ENCODE peak calls at places on chromosomes 7 and 10, in five cellular contexts. Q, Y, V, X and F are unnamed samples.
A peak's percentile ranks its signal among the peaks of the same experiment; 100 is the strongest.

GRCh38 chr10:85580585-85580984 is 786.0 kb downstream of the GRID1 start:
- DNase-seq in Q (no peak), Y (no peak), V (no peak), X (peak; percentile 9), F (no peak)

GRCh38 chr7:102967798-102968197 is 55.0 kb downstream of the LRRC17 start:
- DNase-seq in Q (no peak), Y (no peak), V (no peak), X (peak; percentile 30), F (no peak)

GRCh38 chr7:150962743-150963399 is 15.2 kb downstream of the KCNH2 start:
- DNase-seq in Q (peak; percentile 52), Y (peak; percentile 90), V (no peak), X (peak; percentile 18), F (no peak)

GRCh38 chr10:12978885-12979284 is 22.6 kb downstream of the CCDC3 start:
- DNase-seq in Q (no peak), Y (no peak), V (no peak), X (no peak), F (no peak)

GRCh38 chr7:136061433-136061832 is 84.3 kb upstream of the MTPN start:
- DNase-seq in Q (no peak), Y (peak; percentile 57), V (no peak), X (no peak), F (no peak)

GRCh38 chr10:17454801-17455520 is 566 bp upstream of the ST8SIA6 start:
- DNase-seq in Q (no peak), Y (peak; percentile 90), V (no peak), X (no peak), F (no peak)

GRCh38 chr7:297611-298374 is 7.8 kb downstream of the FOXL3 start:
- DNase-seq in Q (no peak), Y (no peak), V (no peak), X (no peak), F (peak; percentile 50)

GRCh38 chr10:79246209-79246581 is 101.1 kb upstream of the PPIF start:
- DNase-seq in Q (peak; percentile 80), Y (no peak), V (no peak), X (no peak), F (peak; percentile 70)

GRCh38 chr10:63128443-63128842 is 4.7 kb upstream of the NRBF2 start:
- DNase-seq in Q (no peak), Y (no peak), V (no peak), X (no peak), F (no peak)

GRCh38 chr7:131586259-131586658 is 29.8 kb upstream of the PODXL start:
- DNase-seq in Q (peak; percentile 38), Y (peak; percentile 84), V (no peak), X (no peak), F (no peak)